ENCODE peak calls at places on chromosomes 11 and 22, in six cellular contexts. One of them, this sample, is unnamed.

GRCh38 chr11:45765836-45766235 is 39.1 kb upstream of the SLC35C1 start:
- DNase-seq in tibial artery: no peak
- DNase-seq in T-helper 1 cell: no peak
- DNase-seq in CD4-positive, CD25-positive, alpha-beta regulatory T cell: no peak
- DNase-seq in dermis microvascular lymphatic vessel endothelial cell: no peak
- DNase-seq in KG1: no peak
- DNase-seq in this sample: no peak

GRCh38 chr11:74169736-74170458 is 905 bp downstream of the C2CD3 start:
- DNase-seq in CD4-positive, CD25-positive, alpha-beta regulatory T cell: no peak
- DNase-seq in KG1: no peak
- DNase-seq in T-helper 1 cell: no peak
- DNase-seq in dermis microvascular lymphatic vessel endothelial cell: peak
- DNase-seq in tibial artery: no peak
- DNase-seq in this sample: no peak

GRCh38 chr22:23565942-23566715 is 14.0 kb downstream of the IGLL1 start:
- DNase-seq in dermis microvascular lymphatic vessel endothelial cell: no peak
- DNase-seq in T-helper 1 cell: no peak
- DNase-seq in CD4-positive, CD25-positive, alpha-beta regulatory T cell: no peak
- DNase-seq in tibial artery: no peak
- DNase-seq in KG1: no peak
- DNase-seq in this sample: no peak

GRCh38 chr22:19610518-19611253 is 86.5 kb upstream of the CLDN5 start:
- DNase-seq in T-helper 1 cell: no peak
- DNase-seq in KG1: no peak
- DNase-seq in CD4-positive, CD25-positive, alpha-beta regulatory T cell: no peak
- DNase-seq in dermis microvascular lymphatic vessel endothelial cell: no peak
- DNase-seq in tibial artery: no peak
- DNase-seq in this sample: no peak

GRCh38 chr11:33534575-33534974 is 166.1 kb downstream of the C11orf91 start:
- DNase-seq in KG1: no peak
- DNase-seq in tibial artery: no peak
- DNase-seq in dermis microvascular lymphatic vessel endothelial cell: no peak
- DNase-seq in T-helper 1 cell: no peak
- DNase-seq in CD4-positive, CD25-positive, alpha-beta regulatory T cell: no peak
- DNase-seq in this sample: no peak

GRCh38 chr11:33542921-33543320 is 157.7 kb downstream of the C11orf91 start:
- DNase-seq in CD4-positive, CD25-positive, alpha-beta regulatory T cell: peak
- DNase-seq in T-helper 1 cell: no peak
- DNase-seq in KG1: no peak
- DNase-seq in tibial artery: peak
- DNase-seq in dermis microvascular lymphatic vessel endothelial cell: peak
- DNase-seq in this sample: no peak

GRCh38 chr11:2816517-2816916 is 69.1 kb downstream of the CDKN1C start:
- DNase-seq in CD4-positive, CD25-positive, alpha-beta regulatory T cell: no peak
- DNase-seq in dermis microvascular lymphatic vessel endothelial cell: no peak
- DNase-seq in tibial artery: no peak
- DNase-seq in KG1: no peak
- DNase-seq in T-helper 1 cell: no peak
- DNase-seq in this sample: no peak

GRCh38 chr11:100687630-100688395 is 725 bp downstream of the ARHGAP42 start:
- DNase-seq in T-helper 1 cell: no peak
- DNase-seq in dermis microvascular lymphatic vessel endothelial cell: peak
- DNase-seq in KG1: peak
- DNase-seq in CD4-positive, CD25-positive, alpha-beta regulatory T cell: no peak
- DNase-seq in tibial artery: peak
- DNase-seq in this sample: peak

GRCh38 chr11:13336246-13336873 is 58.8 kb downstream of the BMAL1 start:
- DNase-seq in KG1: no peak
- DNase-seq in T-helper 1 cell: no peak
- DNase-seq in dermis microvascular lymphatic vessel endothelial cell: no peak
- DNase-seq in CD4-positive, CD25-positive, alpha-beta regulatory T cell: no peak
- DNase-seq in tibial artery: no peak
- DNase-seq in this sample: no peak

GRCh38 chr11:83054904-83055380 is 16.8 kb downstream of the RAB30 start:
- DNase-seq in KG1: no peak
- DNase-seq in dermis microvascular lymphatic vessel endothelial cell: no peak
- DNase-seq in tibial artery: no peak
- DNase-seq in T-helper 1 cell: no peak
- DNase-seq in CD4-positive, CD25-positive, alpha-beta regulatory T cell: no peak
- DNase-seq in this sample: no peak

GRCh38 chr11:45332486-45332934 is 46.4 kb upstream of the SYT13 start:
- DNase-seq in T-helper 1 cell: no peak
- DNase-seq in KG1: no peak
- DNase-seq in CD4-positive, CD25-positive, alpha-beta regulatory T cell: peak
- DNase-seq in tibial artery: no peak
- DNase-seq in dermis microvascular lymphatic vessel endothelial cell: peak
- DNase-seq in this sample: no peak

This sample was measured in coronary artery.